ENCODE peak calls at places on chromosomes 13 and 19, in five cellular contexts. One of them, this sample, is unnamed.

GRCh38 chr19:18603255-18603957 is 3.2 kb downstream of the CRLF1 start:
- DNase-seq in mesendoderm: peak
- DNase-seq in IMR-90: no peak
- DNase-seq in mesenchymal stem cell: peak
- DNase-seq in H1: no peak
- DNase-seq in this sample: no peak

GRCh38 chr13:94020833-94021232 is 458.6 kb downstream of the DCT start:
- DNase-seq in IMR-90: peak
- DNase-seq in H1: no peak
- DNase-seq in mesendoderm: no peak
- DNase-seq in mesenchymal stem cell: peak
- DNase-seq in this sample: no peak

GRCh38 chr13:92901739-92902138 is 324.9 kb upstream of the GPC6 start:
- DNase-seq in IMR-90: no peak
- DNase-seq in mesenchymal stem cell: no peak
- DNase-seq in mesendoderm: no peak
- DNase-seq in H1: no peak
- DNase-seq in this sample: no peak

GRCh38 chr19:12156254-12157058 is at the start of gene ZNF625:
- DNase-seq in H1: peak
- DNase-seq in IMR-90: peak
- DNase-seq in mesenchymal stem cell: peak
- DNase-seq in mesendoderm: peak
- DNase-seq in this sample: peak

GRCh38 chr19:16325161-16325527 is 518 bp downstream of the KLF2 start:
- DNase-seq in mesenchymal stem cell: peak
- DNase-seq in H1: no peak
- DNase-seq in mesendoderm: peak
- DNase-seq in IMR-90: no peak
- DNase-seq in this sample: peak

GRCh38 chr13:37313383-37313782 is 207.9 kb upstream of the CSNK1A1L start:
- DNase-seq in IMR-90: peak
- DNase-seq in H1: no peak
- DNase-seq in mesenchymal stem cell: no peak
- DNase-seq in mesendoderm: no peak
- DNase-seq in this sample: no peak

GRCh38 chr13:99857738-99858137 is 113.8 kb downstream of the ZIC5 start:
- DNase-seq in mesendoderm: no peak
- DNase-seq in IMR-90: no peak
- DNase-seq in H1: no peak
- DNase-seq in mesenchymal stem cell: no peak
- DNase-seq in this sample: no peak

GRCh38 chr19:14650161-14650560 is 24.5 kb downstream of the ADGRE3 start:
- DNase-seq in mesendoderm: no peak
- DNase-seq in mesenchymal stem cell: no peak
- DNase-seq in IMR-90: no peak
- DNase-seq in H1: no peak
- DNase-seq in this sample: no peak

GRCh38 chr19:51549533-51550324 is 18.3 kb upstream of the SIGLEC6 start:
- DNase-seq in mesendoderm: no peak
- DNase-seq in H1: no peak
- DNase-seq in mesenchymal stem cell: no peak
- DNase-seq in IMR-90: no peak
- DNase-seq in this sample: no peak

GRCh38 chr13:61013782-61014181 is 401.9 kb downstream of the PCDH20 start:
- DNase-seq in H1: no peak
- DNase-seq in mesendoderm: no peak
- DNase-seq in IMR-90: no peak
- DNase-seq in mesenchymal stem cell: no peak
- DNase-seq in this sample: no peak

GRCh38 chr19:52191951-52192350 is 2.1 kb downstream of the PPP2R1A start:
- DNase-seq in H1: no peak
- DNase-seq in mesendoderm: no peak
- DNase-seq in mesenchymal stem cell: peak
- DNase-seq in IMR-90: no peak
- DNase-seq in this sample: no peak

GRCh38 chr19:19064098-19064722 is 416 bp downstream of the SLC25A42 start:
- DNase-seq in mesenchymal stem cell: no peak
- DNase-seq in IMR-90: no peak
- DNase-seq in H1: no peak
- DNase-seq in mesendoderm: no peak
- DNase-seq in this sample: no peak

GRCh38 chr19:44643605-44644390 is at the start of gene PVR:
- DNase-seq in mesendoderm: peak
- DNase-seq in H1: peak
- DNase-seq in IMR-90: peak
- DNase-seq in mesenchymal stem cell: peak
- DNase-seq in this sample: peak

GRCh38 chr19:10712754-10713153 is 5.1 kb upstream of the DNM2 start:
- DNase-seq in mesenchymal stem cell: no peak
- DNase-seq in H1: no peak
- DNase-seq in IMR-90: no peak
- DNase-seq in mesendoderm: no peak
- DNase-seq in this sample: no peak

GRCh38 chr19:8243146-8243545 is 34.0 kb downstream of the CERS4 start:
- DNase-seq in IMR-90: no peak
- DNase-seq in mesendoderm: no peak
- DNase-seq in mesenchymal stem cell: no peak
- DNase-seq in H1: no peak
- DNase-seq in this sample: no peak

GRCh38 chr19:53927745-53928144 is 18.7 kb downstream of the CACNG7 start:
- DNase-seq in mesendoderm: peak
- DNase-seq in H1: peak
- DNase-seq in IMR-90: peak
- DNase-seq in mesenchymal stem cell: peak
- DNase-seq in this sample: peak

GRCh38 chr13:111462221-111462764 is 141.9 kb downstream of the TEX29 start:
- DNase-seq in mesendoderm: no peak
- DNase-seq in H1: no peak
- DNase-seq in mesenchymal stem cell: no peak
- DNase-seq in IMR-90: no peak
- DNase-seq in this sample: no peak

GRCh38 chr13:111354789-111355188 is 34.3 kb downstream of the TEX29 start:
- DNase-seq in H1: no peak
- DNase-seq in IMR-90: no peak
- DNase-seq in mesendoderm: no peak
- DNase-seq in mesenchymal stem cell: no peak
- DNase-seq in this sample: no peak

GRCh38 chr13:95714142-95714832 is 37.3 kb downstream of the DNAJC3 start:
- DNase-seq in mesenchymal stem cell: peak
- DNase-seq in mesendoderm: no peak
- DNase-seq in IMR-90: peak
- DNase-seq in H1: no peak
- DNase-seq in this sample: no peak

GRCh38 chr13:95713651-95714050 is 36.7 kb downstream of the DNAJC3 start:
- DNase-seq in IMR-90: peak
- DNase-seq in H1: no peak
- DNase-seq in mesenchymal stem cell: peak
- DNase-seq in mesendoderm: no peak
- DNase-seq in this sample: no peak

GRCh38 chr13:95710313-95710712 is 33.4 kb downstream of the DNAJC3 start:
- DNase-seq in H1: no peak
- DNase-seq in IMR-90: peak
- DNase-seq in mesenchymal stem cell: peak
- DNase-seq in mesendoderm: no peak
- DNase-seq in this sample: no peak

GRCh38 chr13:95716231-95716630 is 39.3 kb downstream of the DNAJC3 start:
- DNase-seq in IMR-90: no peak
- DNase-seq in mesendoderm: no peak
- DNase-seq in H1: no peak
- DNase-seq in mesenchymal stem cell: no peak
- DNase-seq in this sample: no peak
- H3K18ac ChIP-seq in IMR-90: no peak
- H3K18ac ChIP-seq in mesendoderm: no peak
- H3K18ac ChIP-seq in H1: no peak
- H3K18ac ChIP-seq in mesenchymal stem cell: no peak
- H3K18ac ChIP-seq in this sample: no peak

GRCh38 chr13:21672811-21673591 is 2.1 kb downstream of the FGF9 start:
- DNase-seq in IMR-90: no peak
- DNase-seq in mesendoderm: no peak
- DNase-seq in mesenchymal stem cell: no peak
- DNase-seq in H1: no peak
- DNase-seq in this sample: peak

GRCh38 chr13:21671793-21672680 is 1.2 kb downstream of the FGF9 start:
- DNase-seq in IMR-90: no peak
- DNase-seq in H1: no peak
- DNase-seq in mesendoderm: no peak
- DNase-seq in mesenchymal stem cell: no peak
- DNase-seq in this sample: peak

GRCh38 chr13:21670006-21670882 is 629 bp upstream of the FGF9 start:
- DNase-seq in H1: no peak
- DNase-seq in mesenchymal stem cell: peak
- DNase-seq in mesendoderm: peak
- DNase-seq in IMR-90: peak
- DNase-seq in this sample: peak

GRCh38 chr13:21668665-21669599 is 1.9 kb upstream of the FGF9 start:
- DNase-seq in mesenchymal stem cell: peak
- DNase-seq in IMR-90: peak
- DNase-seq in mesendoderm: peak
- DNase-seq in H1: no peak
- DNase-seq in this sample: peak

GRCh38 chr13:21670883-21671792 is at the start of gene FGF9:
- DNase-seq in H1: no peak
- DNase-seq in mesenchymal stem cell: peak
- DNase-seq in mesendoderm: peak
- DNase-seq in IMR-90: peak
- DNase-seq in this sample: peak
- H3K9ac ChIP-seq in H1: peak
- H3K9ac ChIP-seq in mesenchymal stem cell: no peak
- H3K9ac ChIP-seq in mesendoderm: peak
- H3K9ac ChIP-seq in IMR-90: peak
- H3K9ac ChIP-seq in this sample: peak

GRCh38 chr19:56595548-56595899 is 422 bp downstream of the ZNF71 start:
- DNase-seq in mesenchymal stem cell: peak
- DNase-seq in mesendoderm: no peak
- DNase-seq in H1: no peak
- DNase-seq in IMR-90: peak
- DNase-seq in this sample: no peak
- H3K18ac ChIP-seq in mesenchymal stem cell: peak
- H3K18ac ChIP-seq in mesendoderm: no peak
- H3K18ac ChIP-seq in H1: peak
- H3K18ac ChIP-seq in IMR-90: no peak
- H3K18ac ChIP-seq in this sample: peak

DNA sequence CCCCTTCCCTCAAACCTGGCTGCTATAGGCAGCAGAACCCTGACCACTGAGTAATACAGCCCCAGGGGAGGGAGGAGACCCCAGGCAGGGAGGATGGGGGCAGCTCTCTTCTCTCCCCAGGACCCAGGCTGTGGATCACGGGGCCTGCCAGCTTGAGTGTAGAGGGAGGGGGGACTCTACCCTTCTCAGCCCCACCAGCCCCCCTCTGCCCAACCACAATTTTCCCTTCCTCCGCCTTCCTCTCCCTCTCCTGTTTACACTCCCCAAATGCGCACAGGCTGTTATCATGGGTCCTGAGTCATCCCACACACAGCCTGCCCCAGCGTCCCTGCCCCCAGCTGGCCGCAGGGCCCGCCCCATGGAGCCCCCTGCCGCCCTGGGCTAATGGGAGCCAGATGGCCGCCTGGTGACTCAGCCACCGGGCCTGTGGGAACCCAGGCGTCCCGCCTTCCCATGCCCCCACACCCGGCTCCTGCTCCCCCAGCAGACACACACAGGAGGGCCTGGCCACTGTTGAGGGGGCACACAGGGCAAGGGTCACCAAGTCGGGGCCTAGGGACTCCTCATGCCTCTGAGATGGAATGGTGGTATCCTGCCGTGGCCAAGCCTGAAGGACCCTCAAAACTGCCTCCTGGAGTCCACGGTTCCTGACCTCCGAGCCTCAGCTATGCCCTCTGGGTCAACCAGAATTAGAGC is 13.6 kb downstream of the CCDC97 start:
- DNase-seq in IMR-90: peak
- DNase-seq in H1: no peak
- DNase-seq in mesenchymal stem cell: peak
- DNase-seq in mesendoderm: peak
- DNase-seq in this sample: no peak
- H3K9ac ChIP-seq in IMR-90: peak
- H3K9ac ChIP-seq in H1: no peak
- H3K9ac ChIP-seq in mesenchymal stem cell: peak
- H3K9ac ChIP-seq in mesendoderm: peak
- H3K9ac ChIP-seq in this sample: no peak

GRCh38 chr13:76886292-76887061 is at the start of gene KCTD12:
- DNase-seq in mesenchymal stem cell: peak
- DNase-seq in IMR-90: peak
- DNase-seq in H1: peak
- DNase-seq in mesendoderm: peak
- DNase-seq in this sample: peak
- H3K18ac ChIP-seq in mesenchymal stem cell: peak
- H3K18ac ChIP-seq in IMR-90: peak
- H3K18ac ChIP-seq in H1: peak
- H3K18ac ChIP-seq in mesendoderm: peak
- H3K18ac ChIP-seq in this sample: peak

GRCh38 chr13:33815011-33815550 is 2.9 kb upstream of the RFC3 start:
- DNase-seq in H1: no peak
- DNase-seq in IMR-90: no peak
- DNase-seq in mesenchymal stem cell: no peak
- DNase-seq in mesendoderm: no peak
- DNase-seq in this sample: no peak

GRCh38 chr13:33817843-33818661 is at the start of gene RFC3:
- DNase-seq in mesendoderm: peak
- DNase-seq in H1: peak
- DNase-seq in mesenchymal stem cell: peak
- DNase-seq in IMR-90: peak
- DNase-seq in this sample: peak

GRCh38 chr13:33816912-33817311 is 1.0 kb upstream of the RFC3 start:
- DNase-seq in IMR-90: no peak
- DNase-seq in mesendoderm: no peak
- DNase-seq in mesenchymal stem cell: no peak
- DNase-seq in H1: no peak
- DNase-seq in this sample: no peak

GRCh38 chr13:33817513-33817842 is 471 bp upstream of the RFC3 start:
- DNase-seq in H1: no peak
- DNase-seq in mesenchymal stem cell: no peak
- DNase-seq in IMR-90: peak
- DNase-seq in mesendoderm: no peak
- DNase-seq in this sample: no peak
- H3K9ac ChIP-seq in H1: peak
- H3K9ac ChIP-seq in mesenchymal stem cell: peak
- H3K9ac ChIP-seq in IMR-90: peak
- H3K9ac ChIP-seq in mesendoderm: peak
- H3K9ac ChIP-seq in this sample: no peak

GRCh38 chr19:17332677-17333581 is 1.7 kb downstream of the ANO8 start:
- DNase-seq in mesendoderm: peak
- DNase-seq in mesenchymal stem cell: peak
- DNase-seq in H1: peak
- DNase-seq in IMR-90: peak
- DNase-seq in this sample: no peak
- H3K18ac ChIP-seq in mesendoderm: no peak
- H3K18ac ChIP-seq in mesenchymal stem cell: no peak
- H3K18ac ChIP-seq in H1: no peak
- H3K18ac ChIP-seq in IMR-90: no peak
- H3K18ac ChIP-seq in this sample: peak

GRCh38 chr13:68185767-68186166 is 955.6 kb upstream of the PCDH9 start:
- DNase-seq in IMR-90: no peak
- DNase-seq in H1: no peak
- DNase-seq in mesenchymal stem cell: no peak
- DNase-seq in mesendoderm: no peak
- DNase-seq in this sample: no peak
- H3K9ac ChIP-seq in IMR-90: no peak
- H3K9ac ChIP-seq in H1: no peak
- H3K9ac ChIP-seq in mesenchymal stem cell: peak
- H3K9ac ChIP-seq in mesendoderm: no peak
- H3K9ac ChIP-seq in this sample: no peak

GRCh38 chr19:34365463-34366401 is 736 bp downstream of the GPI start:
- DNase-seq in mesenchymal stem cell: peak
- DNase-seq in IMR-90: peak
- DNase-seq in H1: no peak
- DNase-seq in mesendoderm: peak
- DNase-seq in this sample: no peak
- H3K18ac ChIP-seq in mesenchymal stem cell: peak
- H3K18ac ChIP-seq in IMR-90: peak
- H3K18ac ChIP-seq in H1: peak
- H3K18ac ChIP-seq in mesendoderm: peak
- H3K18ac ChIP-seq in this sample: peak